ENCODE peak calls at places on chromosomes 13 and 19, in six cellular contexts. K is SK-N-SH, E is HCT116, V is H1, J is HepG2, M is GM12878. F is an unnamed sample.

GRCh38 chr19:56133858-56134654 is 7.0 kb upstream of the ZNF444 start:
- DNase-seq in K (no peak), E (no peak), V (no peak), J (no peak), M (no peak), F (no peak)

GRCh38 chr13:75137911-75138571 is 343.9 kb downstream of the TBC1D4 start:
- DNase-seq in K (no peak), E (no peak), V (no peak), J (no peak), M (no peak), F (peak; percentile 76)

GRCh38 chr19:14021474-14021873 is 6.5 kb upstream of the RLN3 start:
- DNase-seq in K (no peak), E (no peak), V (peak; percentile 58), J (no peak), M (no peak), F (no peak)

GRCh38 chr13:64075543-64076271 is 2660.1 kb upstream of the PCDH20 start:
- DNase-seq in K (no peak), E (no peak), V (no peak), J (peak; percentile 88), M (no peak), F (no peak)

GRCh38 chr13:83980322-83980721 is 98.0 kb upstream of the SLITRK1 start:
- DNase-seq in K (no peak), E (no peak), V (no peak), J (no peak), M (no peak), F (no peak)

GRCh38 chr19:35557539-35558399 is 5.7 kb downstream of the ATP4A start:
- DNase-seq in K (peak; percentile 96), E (peak; percentile 51), V (peak; percentile 99), J (no peak), M (no peak), F (peak; percentile 71)

GRCh38 chr13:95156208-95156607 is 145.0 kb downstream of the ABCC4 start:
- DNase-seq in K (peak; percentile 16), E (no peak), V (no peak), J (peak; percentile 6), M (no peak), F (peak; percentile 50)

GRCh38 chr13:85806553-85807175 is 7.4 kb upstream of the SLITRK6 start:
- DNase-seq in K (peak; percentile 17), E (peak; percentile 28), V (no peak), J (peak; percentile 41), M (no peak), F (peak; percentile 37)

GRCh38 chr19:6204866-6205723 is 69.6 kb downstream of the ACSBG2 start:
- DNase-seq in K (no peak), E (no peak), V (no peak), J (peak; percentile 25), M (no peak), F (no peak)

GRCh38 chr13:23905766-23906165 is 8.5 kb upstream of the C1QTNF9B start:
- DNase-seq in K (no peak), E (no peak), V (no peak), J (no peak), M (no peak), F (no peak)

GRCh38 chr13:70568571-70568970 is 460.3 kb upstream of the KLHL1 start:
- DNase-seq in K (peak; percentile 21), E (peak; percentile 19), V (no peak), J (peak; percentile 25), M (peak; percentile 5), F (peak; percentile 68)

GRCh38 chr13:67652887-67653286 is 422.8 kb upstream of the PCDH9 start:
- DNase-seq in K (no peak), E (no peak), V (no peak), J (no peak), M (no peak), F (no peak)

GRCh38 chr19:23440207-23440606 is 44.9 kb upstream of the ZNF91 start:
- DNase-seq in K (peak; percentile 30), E (no peak), V (peak; percentile 65), J (no peak), M (no peak), F (no peak)

GRCh38 chr19:44602071-44602470 is 11.3 kb upstream of the IGSF23 start:
- DNase-seq in K (no peak), E (no peak), V (no peak), J (no peak), M (no peak), F (no peak)

GRCh38 chr13:19152403-19152802 is 29.2 kb downstream of the TUBA3C start:
- DNase-seq in K (no peak), E (no peak), V (no peak), J (no peak), M (no peak), F (no peak)

GRCh38 chr13:66673401-66673800 is 556.7 kb downstream of the PCDH9 start:
- DNase-seq in K (no peak), E (no peak), V (no peak), J (peak; percentile 0), M (no peak), F (no peak)

GRCh38 chr13:33109801-33110200 is 93.6 kb downstream of the KL start:
- DNase-seq in K (no peak), E (no peak), V (peak; percentile 76), J (no peak), M (no peak), F (no peak)

GRCh38 chr13:80341771-80342271 is 895 bp upstream of the SPRY2 start:
- DNase-seq in K (peak; percentile 80), E (no peak), V (no peak), J (peak; percentile 49), M (no peak), F (peak; percentile 62)

DNA sequence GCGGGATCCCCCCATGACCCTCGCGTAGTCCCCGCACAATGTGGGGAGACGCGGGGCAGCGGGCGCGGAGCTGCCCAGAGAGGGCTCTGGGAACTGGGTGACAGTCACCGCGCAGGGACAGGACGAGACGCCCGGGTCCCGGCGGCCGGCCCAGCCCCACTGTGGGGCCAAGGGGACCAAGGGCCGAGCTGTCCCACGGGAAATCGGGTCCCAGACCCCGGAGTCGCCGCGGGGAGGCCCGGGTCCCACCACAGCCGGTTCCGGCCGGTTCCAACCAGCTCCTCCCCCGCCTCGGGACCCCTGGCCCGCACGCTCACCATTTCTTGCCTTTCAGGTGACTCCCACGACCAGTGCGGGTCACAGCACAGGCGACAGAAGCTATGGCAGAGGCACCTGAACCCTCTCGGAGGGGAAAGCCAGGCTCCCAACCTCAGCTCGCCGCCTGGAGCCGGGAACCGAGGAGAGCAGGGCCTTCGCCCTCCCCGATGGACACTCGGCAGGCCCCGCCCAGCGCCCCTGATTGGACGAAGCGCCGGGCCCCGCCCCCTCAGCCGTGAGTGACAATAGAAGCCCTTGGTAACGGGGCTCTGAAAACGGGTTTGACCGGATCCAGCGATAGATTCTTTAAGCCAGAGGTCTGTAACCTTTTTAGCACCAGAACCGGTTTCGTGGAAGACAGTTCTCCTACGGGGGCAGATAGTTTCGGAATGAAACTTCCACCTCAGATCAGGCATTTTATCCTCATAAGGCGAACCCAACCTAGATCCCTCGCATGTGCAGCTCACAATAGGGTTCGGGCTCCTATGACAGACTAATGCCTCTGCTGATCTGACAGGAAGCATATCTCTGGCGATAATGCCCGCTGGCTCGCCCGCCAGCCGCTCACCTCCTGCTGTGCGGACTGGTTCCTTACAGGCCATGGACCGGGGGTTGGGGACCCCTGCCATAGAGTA is at the start of gene ZNF433:
- DNase-seq in K (peak; percentile 97), E (no peak), V (peak; percentile 99), J (peak; percentile 84), M (no peak), F (peak; percentile 76)
- TF ChIP-seq POLR2AphosphoS5 in K (peak; percentile 82), E (no peak), V (peak; percentile 48), J (peak; percentile 85), M (peak; percentile 78), F (peak; percentile 30)

GRCh38 chr13:30832377-30832776 is 73.7 kb upstream of the MEDAG start:
- DNase-seq in K (no peak), E (no peak), V (no peak), J (no peak), M (no peak), F (no peak)
- H3K27ac ChIP-seq in K (no peak overlapping the region), E (peak overlapping the region; percentile 24), V (no peak overlapping the region), J (peak overlapping the region; percentile 67), M (no peak overlapping the region), F (no peak overlapping the region)

DNA sequence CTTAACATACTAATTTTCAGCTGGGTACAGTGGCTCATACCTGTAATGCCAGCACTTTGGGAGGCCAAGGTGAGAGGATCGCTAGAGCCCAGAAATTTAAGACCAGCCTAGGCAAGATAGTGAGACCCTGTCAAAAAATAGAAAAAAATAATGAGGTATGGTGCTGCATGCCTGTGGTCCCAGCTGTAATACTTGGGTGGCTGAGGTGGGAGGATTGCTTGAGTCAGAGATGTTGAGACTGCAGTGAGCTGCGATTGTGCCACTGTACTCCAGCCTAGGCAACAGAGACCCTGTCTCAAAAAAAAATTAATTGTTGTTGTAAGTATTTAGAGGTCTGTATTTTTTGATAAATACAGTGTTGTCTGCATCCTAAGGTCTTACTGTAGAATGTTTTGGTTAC is 66.8 kb downstream of the FNDC3A start:
- DNase-seq in K (no peak), E (no peak), V (no peak), J (no peak), M (no peak), F (no peak)
- TF ChIP-seq MAX in K (no peak), E (no peak), V (no peak), J (no peak), M (no peak), F (no peak)

DNA sequence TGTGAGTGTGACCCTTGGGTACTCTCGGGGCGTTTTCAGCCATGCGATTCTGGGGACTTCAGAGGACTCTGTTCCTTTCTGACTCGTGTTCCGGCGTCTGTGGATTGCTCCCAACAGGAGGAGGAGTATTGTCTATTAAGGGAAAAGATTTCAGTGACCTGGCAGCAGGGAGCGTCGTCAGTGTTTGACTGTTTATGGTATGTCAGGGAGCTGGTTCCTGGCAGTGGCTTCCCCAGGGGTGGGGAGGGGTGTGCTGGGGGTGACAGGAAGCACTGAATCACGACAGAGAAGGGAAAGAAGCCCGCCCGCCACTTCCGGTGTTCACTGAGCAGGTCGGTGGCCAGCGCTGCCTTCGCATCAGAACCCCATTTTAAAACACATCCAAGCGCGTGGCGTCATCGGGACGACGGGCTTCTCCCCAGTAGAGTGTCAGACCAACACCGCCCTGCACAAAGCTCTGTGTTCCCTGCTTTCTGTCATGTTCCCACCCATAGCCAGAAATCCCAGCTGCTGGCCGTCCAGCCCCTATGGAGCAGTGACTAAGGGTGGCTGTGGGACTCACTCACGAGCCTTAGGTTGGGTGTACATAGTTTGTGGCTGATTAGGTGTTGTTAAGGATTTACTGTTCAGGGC is 33.8 kb downstream of the COL4A2 start:
- DNase-seq in K (no peak), E (no peak), V (no peak), J (no peak), M (no peak), F (peak; percentile 80)
- TF ChIP-seq POLR2AphosphoS5 in K (no peak), E (no peak), V (no peak), J (no peak), M (no peak), F (peak; percentile 62)

GRCh38 chr13:106423530-106423929 is 111.9 kb downstream of the EFNB2 start:
- DNase-seq in K (no peak), E (no peak), V (no peak), J (no peak), M (no peak), F (no peak)
- H3K27ac ChIP-seq in K (no peak overlapping the region), E (no peak overlapping the region), V (no peak overlapping the region), J (no peak overlapping the region), M (no peak overlapping the region), F (no peak overlapping the region)

GRCh38 chr19:7833225-7834156 is 3.5 kb downstream of the EVI5L start:
- DNase-seq in K (no peak), E (peak; percentile 93), V (no peak), J (peak; percentile 29), M (no peak), F (no peak)
- TF ChIP-seq MAX in K (no peak), E (peak; percentile 78), V (no peak), J (peak; percentile 94), M (no peak), F (no peak)

F was measured in endothelial cell of umbilical vein.